ENCODE peak calls at places on chromosomes 12 and 14, in seven cellular contexts. O is lower leg skin, C is GM12865, N is fibroblast of pulmonary artery, Q is OCI-LY7, I is heart left ventricle, D is Peyer's patch. S is an unnamed sample.

GRCh38 chr12:6916426-6917200 is 2.2 kb downstream of the ENO2 start:
- DNase-seq in D (no peak), N (no peak), C (no peak), I (no peak), O (no peak), Q (no peak), S (no peak)

GRCh38 chr12:46915082-46915481 is 89.3 kb upstream of the SLC38A4 start:
- DNase-seq in I (no peak), Q (no peak), N (peak), C (no peak), D (no peak), O (peak), S (no peak)

GRCh38 chr12:92242917-92243316 is 97.3 kb upstream of the BTG1 start:
- DNase-seq in I (no peak), C (no peak), D (no peak), Q (no peak), O (no peak), N (peak), S (no peak)

GRCh38 chr12:13195244-13195643 is 1.3 kb upstream of the EMP1 start:
- DNase-seq in D (no peak), O (no peak), Q (no peak), C (no peak), I (no peak), N (no peak), S (no peak)

GRCh38 chr14:85471744-85472143 is 58.2 kb upstream of the FLRT2 start:
- DNase-seq in I (no peak), Q (no peak), N (peak), D (no peak), O (no peak), C (no peak), S (no peak)

GRCh38 chr12:43835656-43836454 is at the start of gene TMEM117:
- DNase-seq in I (peak), N (peak), Q (peak), C (peak), O (peak), D (peak), S (peak)

GRCh38 chr12:88600272-88600671 is 20.0 kb upstream of the KITLG start:
- DNase-seq in I (no peak), C (no peak), Q (no peak), D (no peak), N (peak), O (no peak), S (no peak)

GRCh38 chr12:30980886-30981662 is 54.5 kb downstream of the TSPAN11 start:
- DNase-seq in D (no peak), O (no peak), C (no peak), Q (peak), N (no peak), I (no peak), S (no peak)

GRCh38 chr14:59377991-59378720 is 87.0 kb downstream of the GPR135 start:
- DNase-seq in I (no peak), Q (no peak), N (no peak), C (no peak), O (no peak), D (no peak), S (no peak)

GRCh38 chr14:35932659-35933159 is 106.6 kb downstream of the BRMS1L start:
- DNase-seq in O (no peak), C (peak), N (no peak), D (no peak), I (no peak), Q (peak), S (no peak)

GRCh38 chr14:51019089-51019488 is 74.8 kb upstream of the PYGL start:
- DNase-seq in I (no peak), N (no peak), D (no peak), C (no peak), Q (no peak), O (no peak), S (no peak)

GRCh38 chr12:3697311-3697870 is 55.5 kb downstream of the CRACR2A start:
- DNase-seq in O (no peak), C (no peak), Q (no peak), I (no peak), D (no peak), N (no peak), S (no peak)

GRCh38 chr12:4446335-4446734 is 720 bp upstream of the FGF6 start:
- DNase-seq in C (no peak), N (no peak), Q (no peak), O (no peak), I (no peak), D (no peak), S (no peak)

GRCh38 chr14:90513151-90514014 is 116.6 kb downstream of the CALM1 start:
- DNase-seq in I (peak), O (no peak), D (no peak), C (no peak), Q (no peak), N (peak), S (no peak)

GRCh38 chr14:75340921-75341320 is 62.3 kb downstream of the FOS start:
- DNase-seq in N (peak), C (peak), I (peak), Q (peak), D (peak), O (peak), S (no peak)

GRCh38 chr12:124185970-124186686 is 108.8 kb upstream of the RFLNA start:
- DNase-seq in C (no peak), O (no peak), D (no peak), Q (no peak), I (no peak), N (no peak), S (no peak)

GRCh38 chr14:103683139-103683538 is 32.1 kb downstream of the XRCC3 start:
- DNase-seq in I (no peak), Q (no peak), N (no peak), C (no peak), D (no peak), O (no peak), S (no peak)

GRCh38 chr14:73293782-73294781 is 56.8 kb downstream of the PAPLN start:
- DNase-seq in O (no peak), C (no peak), N (no peak), I (no peak), D (no peak), Q (no peak), S (no peak)

GRCh38 chr12:91181053-91181452 is 1.6 kb downstream of the DCN start:
- DNase-seq in Q (no peak), O (no peak), I (no peak), C (no peak), N (peak), D (no peak), S (no peak)

GRCh38 chr12:52495385-52495784 is 2.3 kb upstream of the KRT6A start:
- DNase-seq in N (peak), O (no peak), D (no peak), C (no peak), Q (peak), I (no peak), S (no peak)

GRCh38 chr12:108570743-108571603 is 8.6 kb downstream of the ISCU start:
- DNase-seq in Q (peak), N (peak), O (no peak), I (no peak), D (peak), C (peak), S (no peak)

GRCh38 chr14:93207468-93208308 is 632 bp downstream of the UBR7 start:
- DNase-seq in D (peak), I (peak), O (no peak), C (peak), N (peak), Q (peak), S (no peak)

GRCh38 chr12:5512585-5512970 is 80.7 kb downstream of the NTF3 start:
- DNase-seq in I (no peak), Q (no peak), N (no peak), O (no peak), C (no peak), D (no peak), S (no peak)

GRCh38 chr12:22722081-22722480 is 97.1 kb downstream of the ETNK1 start:
- DNase-seq in O (no peak), C (no peak), D (no peak), Q (no peak), I (no peak), N (no peak), S (no peak)

GRCh38 chr14:25953532-25954144 is 644.2 kb downstream of the NOVA1 start:
- DNase-seq in I (no peak), N (peak), O (peak), D (no peak), Q (no peak), C (no peak), S (no peak)

GRCh38 chr12:76183459-76184186 is 99.1 kb upstream of the NAP1L1 start:
- DNase-seq in Q (no peak), N (peak), D (no peak), C (peak), O (peak), I (no peak), S (no peak)

GRCh38 chr12:31620311-31620710 is 29.4 kb upstream of the DENND5B start:
- DNase-seq in C (no peak), Q (no peak), O (no peak), I (no peak), D (no peak), N (no peak), S (no peak)

GRCh38 chr14:69242311-69243224 is 17.4 kb upstream of the GALNT16 start:
- DNase-seq in N (peak), Q (peak), O (peak), I (peak), C (peak), D (peak), S (no peak)

GRCh38 chr14:29892327-29892726 is 35.3 kb downstream of the PRKD1 start:
- DNase-seq in N (peak), O (no peak), D (no peak), C (no peak), I (no peak), Q (no peak), S (no peak)

GRCh38 chr14:24508155-24508554 is at the start of gene CMA1:
- DNase-seq in I (no peak), Q (no peak), C (peak), N (no peak), D (no peak), O (no peak), S (no peak)

GRCh38 chr14:50997712-50998111 is 53.4 kb upstream of the PYGL start:
- DNase-seq in Q (no peak), O (no peak), I (no peak), N (no peak), D (no peak), C (no peak), S (no peak)

GRCh38 chr12:82517027-82517426 is 158.7 kb downstream of the METTL25 start:
- DNase-seq in N (peak), Q (peak), C (peak), O (no peak), D (no peak), I (no peak), S (no peak)

GRCh38 chr12:72273499-72273837 is 1.3 kb downstream of the TRHDE start:
- DNase-seq in C (no peak), O (no peak), D (no peak), I (no peak), N (no peak), Q (no peak), S (no peak)

GRCh38 chr12:26062006-26062405 is 62.8 kb downstream of the BHLHE41 start:
- DNase-seq in D (no peak), Q (no peak), N (no peak), O (no peak), I (no peak), C (no peak), S (no peak)

GRCh38 chr12:26055087-26055486 is 69.8 kb downstream of the BHLHE41 start:
- DNase-seq in N (no peak), O (no peak), I (no peak), D (no peak), C (no peak), Q (no peak), S (no peak)

GRCh38 chr12:26056335-26056734 is 68.5 kb downstream of the BHLHE41 start:
- DNase-seq in O (no peak), Q (no peak), D (no peak), I (no peak), C (no peak), N (peak), S (no peak)

GRCh38 chr12:26058818-26059217 is 66.0 kb downstream of the BHLHE41 start:
- DNase-seq in I (no peak), Q (no peak), C (peak), D (no peak), O (no peak), N (no peak), S (no peak)

GRCh38 chr12:26058308-26058707 is 66.5 kb downstream of the BHLHE41 start:
- DNase-seq in D (no peak), I (no peak), Q (peak), N (no peak), C (peak), O (no peak), S (no peak)
- TF ChIP-seq CTCF in D (no peak), I (no peak), Q (peak), N (no peak), C (no peak), O (no peak), S (no peak)

GRCh38 chr14:77761205-77761931 is 412 bp upstream of the SNW1 start:
- DNase-seq in D (no peak), O (peak), I (peak), N (peak), C (peak), Q (peak), S (no peak)
- TF ChIP-seq CTCF in D (no peak), O (no peak), I (peak), N (peak), C (peak), Q (peak), S (no peak)

DNA sequence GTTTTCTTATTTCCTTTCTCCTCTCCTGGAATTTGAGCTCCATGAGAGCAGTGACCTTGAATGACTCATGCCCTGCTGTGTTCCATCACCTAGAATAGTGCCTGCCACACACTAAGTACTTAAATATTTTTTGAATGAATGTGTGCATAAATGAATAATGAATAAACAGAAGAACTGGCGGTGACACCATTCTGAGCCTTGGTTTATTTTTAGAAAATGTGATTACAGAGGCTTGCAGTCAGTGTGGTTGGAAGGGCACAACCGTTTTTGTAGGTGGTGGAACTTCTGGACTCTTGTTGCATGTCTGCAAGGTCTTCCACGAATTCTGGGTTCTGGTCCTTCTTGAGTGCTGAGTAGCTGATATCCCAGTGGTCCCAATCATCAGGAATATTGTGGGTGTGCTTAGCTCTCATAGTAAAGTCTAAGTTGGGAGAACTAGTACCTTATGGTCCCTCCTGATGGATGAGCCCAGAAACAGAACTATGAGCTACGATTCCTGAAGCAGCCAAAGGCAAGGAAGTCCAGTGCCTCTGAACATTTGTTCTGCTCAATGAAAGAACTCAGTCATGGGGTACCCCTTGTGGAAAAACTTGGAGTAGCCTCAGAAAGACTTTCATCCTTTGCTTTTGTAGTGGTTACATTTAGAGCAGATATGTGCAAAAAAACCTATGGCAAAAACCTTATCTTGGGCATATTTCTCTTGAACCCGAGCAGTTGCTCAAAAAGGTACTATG is 28.8 kb upstream of the BHLHE41 start:
- DNase-seq in I (peak), O (no peak), D (no peak), Q (no peak), C (no peak), N (peak), S (no peak)
- TF ChIP-seq CTCF in I (no peak), O (no peak), D (peak), Q (no peak), C (no peak), N (peak), S (no peak)

GRCh38 chr12:27245039-27245438 is 953 bp downstream of the STK38L start:
- DNase-seq in C (no peak), O (no peak), D (no peak), I (no peak), N (no peak), Q (no peak), S (no peak)

GRCh38 chr12:27246141-27246540 is 2.1 kb downstream of the STK38L start:
- DNase-seq in C (no peak), Q (no peak), D (no peak), I (no peak), O (no peak), N (no peak), S (no peak)

GRCh38 chr12:27243006-27243405 is 1.1 kb upstream of the STK38L start:
- DNase-seq in I (no peak), N (no peak), Q (no peak), O (no peak), C (peak), D (no peak), S (no peak)

GRCh38 chr12:27244680-27245005 is 557 bp downstream of the STK38L start:
- DNase-seq in N (peak), D (no peak), I (no peak), O (no peak), Q (no peak), C (no peak), S (no peak)

GRCh38 chr12:27243804-27244679 is at the start of gene STK38L:
- DNase-seq in N (peak), Q (peak), D (peak), I (peak), C (peak), O (peak), S (peak)
- TF ChIP-seq CTCF in N (peak), Q (no peak), D (no peak), I (no peak), C (peak), O (no peak), S (no peak)

DNA sequence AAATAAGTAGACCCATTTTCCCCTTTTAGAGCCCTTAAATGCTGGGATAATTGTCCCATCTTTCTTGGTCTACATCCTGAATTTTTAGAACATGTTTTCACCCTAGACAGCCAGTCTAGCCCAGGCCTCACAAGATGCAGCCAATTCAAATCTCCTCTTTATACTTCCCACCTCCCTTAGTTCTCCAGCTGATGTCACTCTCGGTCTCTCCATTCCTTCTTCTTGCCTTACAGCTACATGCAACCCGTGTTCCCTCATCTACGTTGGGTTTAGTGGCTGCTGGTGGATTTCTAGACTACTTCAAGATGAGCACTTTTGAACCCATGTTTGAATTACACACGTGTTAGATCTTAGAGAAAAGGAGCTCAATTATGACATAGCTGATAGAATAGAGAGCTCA is 132.0 kb downstream of the PPM1H start:
- DNase-seq in O (no peak), Q (no peak), D (no peak), N (no peak), C (no peak), I (no peak), S (no peak)
- TF ChIP-seq CTCF in O (no peak), Q (no peak), D (no peak), N (no peak), C (no peak), I (no peak), S (no peak)

DNA sequence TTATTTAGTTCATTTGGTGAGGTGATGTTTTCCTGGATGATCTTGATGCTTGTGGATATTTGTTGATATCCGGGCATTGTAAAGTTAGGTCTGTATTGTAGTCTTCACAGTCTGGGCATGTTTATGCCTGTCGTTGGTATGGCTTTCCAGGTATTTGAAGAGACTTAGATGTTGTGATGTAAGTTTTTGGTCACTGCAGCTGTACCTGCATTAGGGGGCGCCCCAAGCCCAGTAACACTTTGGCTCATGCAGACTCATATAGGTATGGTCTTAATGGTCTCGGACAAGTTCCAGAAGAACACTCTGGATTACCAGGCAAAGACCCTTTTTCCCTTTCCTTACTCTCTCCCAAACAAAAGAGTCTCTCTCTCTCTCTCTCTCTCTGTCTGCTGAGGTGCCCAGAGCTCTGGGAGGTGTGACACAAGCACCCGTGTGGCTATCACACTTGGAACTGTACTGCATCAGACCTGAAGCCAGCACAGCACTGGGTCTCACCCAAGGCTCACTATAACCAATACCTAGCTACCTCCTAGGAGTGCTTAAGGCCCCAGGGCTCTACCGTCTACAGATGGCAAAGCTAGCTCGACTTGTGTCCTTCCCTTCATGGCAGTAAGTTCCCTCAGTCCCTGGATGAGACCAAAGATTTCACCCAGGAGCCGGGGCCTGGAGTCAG is 425.8 kb upstream of the ATXN7L3B start:
- DNase-seq in Q (peak), O (no peak), I (no peak), D (no peak), C (peak), N (peak), S (no peak)
- TF ChIP-seq CTCF in Q (peak), O (no peak), I (no peak), D (no peak), C (peak), N (no peak), S (no peak)

GRCh38 chr14:72104011-72104613 is 171.9 kb downstream of the RGS6 start:
- DNase-seq in I (no peak), C (peak), Q (peak), D (no peak), N (no peak), O (no peak), S (peak)
- TF ChIP-seq CTCF in I (peak), C (peak), Q (peak), D (no peak), N (peak), O (no peak), S (peak)

S was measured in natural killer cell.